ENCODE peak calls at places on chromosome 3, in four cellular contexts. One of them, this sample, is unnamed.

GRCh38 chr3:155908086-155908485 is 37.6 kb downstream of the GMPS start:
- DNase-seq in CD8-positive, alpha-beta T cell: no peak
- DNase-seq in GM12878: no peak
- DNase-seq in cardiac fibroblast: no peak
- DNase-seq in this sample: no peak

GRCh38 chr3:173653781-173654180 is 256.2 kb downstream of the NLGN1 start:
- DNase-seq in CD8-positive, alpha-beta T cell: no peak
- DNase-seq in GM12878: no peak
- DNase-seq in cardiac fibroblast: peak; percentile 35
- DNase-seq in this sample: no peak

GRCh38 chr3:157160652-157161480 is 919 bp upstream of the CCNL1 start:
- DNase-seq in cardiac fibroblast: peak; percentile 98
- DNase-seq in GM12878: no peak
- DNase-seq in CD8-positive, alpha-beta T cell: no peak
- DNase-seq in this sample: no peak

GRCh38 chr3:3089017-3089416 is 21.2 kb downstream of the IL5RA start:
- DNase-seq in GM12878: peak; percentile 71
- DNase-seq in CD8-positive, alpha-beta T cell: no peak
- DNase-seq in cardiac fibroblast: no peak
- DNase-seq in this sample: peak; percentile 66

GRCh38 chr3:21654662-21655061 is 96.3 kb downstream of the ZNF385D start:
- DNase-seq in GM12878: no peak
- DNase-seq in cardiac fibroblast: peak; percentile 82
- DNase-seq in CD8-positive, alpha-beta T cell: no peak
- DNase-seq in this sample: no peak

GRCh38 chr3:16462679-16463078 is 50.8 kb downstream of the RFTN1 start:
- DNase-seq in CD8-positive, alpha-beta T cell: no peak
- DNase-seq in cardiac fibroblast: no peak
- DNase-seq in GM12878: no peak
- DNase-seq in this sample: no peak

GRCh38 chr3:184814214-184814613 is 2.2 kb downstream of the VPS8 start:
- DNase-seq in cardiac fibroblast: peak; percentile 19
- DNase-seq in CD8-positive, alpha-beta T cell: no peak
- DNase-seq in GM12878: peak; percentile 8
- DNase-seq in this sample: no peak

GRCh38 chr3:53824795-53825194 is 21.4 kb downstream of the CHDH start:
- DNase-seq in cardiac fibroblast: no peak
- DNase-seq in GM12878: no peak
- DNase-seq in CD8-positive, alpha-beta T cell: no peak
- DNase-seq in this sample: no peak

GRCh38 chr3:107222927-107223326 is 154.3 kb upstream of the CCDC54 start:
- DNase-seq in GM12878: no peak
- DNase-seq in cardiac fibroblast: peak; percentile 92
- DNase-seq in CD8-positive, alpha-beta T cell: no peak
- DNase-seq in this sample: no peak

GRCh38 chr3:148034353-148034752 is 625.2 kb downstream of the ZIC1 start:
- DNase-seq in CD8-positive, alpha-beta T cell: no peak
- DNase-seq in GM12878: no peak
- DNase-seq in cardiac fibroblast: no peak
- DNase-seq in this sample: no peak

GRCh38 chr3:184382326-184383032 is 2.6 kb downstream of the CHRD start:
- DNase-seq in CD8-positive, alpha-beta T cell: no peak
- DNase-seq in GM12878: no peak
- DNase-seq in cardiac fibroblast: no peak
- DNase-seq in this sample: no peak

GRCh38 chr3:20822251-20822650 is 636.2 kb upstream of the SGO1 start:
- DNase-seq in cardiac fibroblast: no peak
- DNase-seq in CD8-positive, alpha-beta T cell: no peak
- DNase-seq in GM12878: no peak
- DNase-seq in this sample: no peak

GRCh38 chr3:186757214-186757613 is 26.2 kb upstream of the EIF4A2 start:
- DNase-seq in CD8-positive, alpha-beta T cell: no peak
- DNase-seq in GM12878: no peak
- DNase-seq in cardiac fibroblast: no peak
- DNase-seq in this sample: no peak

GRCh38 chr3:178709047-178709446 is 172.8 kb downstream of the KCNMB2 start:
- DNase-seq in cardiac fibroblast: no peak
- DNase-seq in GM12878: no peak
- DNase-seq in CD8-positive, alpha-beta T cell: no peak
- DNase-seq in this sample: no peak

GRCh38 chr3:189157232-189158007 is 14.4 kb upstream of the TPRG1 start:
- DNase-seq in cardiac fibroblast: no peak
- DNase-seq in GM12878: no peak
- DNase-seq in CD8-positive, alpha-beta T cell: no peak
- DNase-seq in this sample: no peak

GRCh38 chr3:122890077-122890484 is 95.2 kb downstream of the SLC49A4 start:
- DNase-seq in GM12878: peak; percentile 19
- DNase-seq in cardiac fibroblast: peak; percentile 70
- DNase-seq in CD8-positive, alpha-beta T cell: no peak
- DNase-seq in this sample: peak; percentile 32

GRCh38 chr3:27573780-27574437 is 89.7 kb upstream of the SLC4A7 start:
- DNase-seq in GM12878: no peak
- DNase-seq in CD8-positive, alpha-beta T cell: no peak
- DNase-seq in cardiac fibroblast: peak; percentile 14
- DNase-seq in this sample: no peak

GRCh38 chr3:50632450-50632849 is 15.5 kb downstream of the MAPKAPK3 start:
- DNase-seq in cardiac fibroblast: no peak
- DNase-seq in CD8-positive, alpha-beta T cell: no peak
- DNase-seq in GM12878: no peak
- DNase-seq in this sample: no peak

GRCh38 chr3:31422237-31422636 is 110.5 kb upstream of the STT3B start:
- DNase-seq in GM12878: no peak
- DNase-seq in CD8-positive, alpha-beta T cell: no peak
- DNase-seq in cardiac fibroblast: no peak
- DNase-seq in this sample: no peak

GRCh38 chr3:114442251-114442650 is 148.4 kb downstream of the TIGIT start:
- DNase-seq in cardiac fibroblast: peak; percentile 54
- DNase-seq in GM12878: no peak
- DNase-seq in CD8-positive, alpha-beta T cell: no peak
- DNase-seq in this sample: no peak

GRCh38 chr3:171351676-171352075 is 108.5 kb downstream of the TNIK start:
- DNase-seq in cardiac fibroblast: peak; percentile 95
- DNase-seq in GM12878: no peak
- DNase-seq in CD8-positive, alpha-beta T cell: no peak
- DNase-seq in this sample: no peak

GRCh38 chr3:125916376-125916978 is 52.5 kb upstream of the ROPN1B start:
- DNase-seq in CD8-positive, alpha-beta T cell: peak; percentile 89
- DNase-seq in cardiac fibroblast: peak; percentile 96
- DNase-seq in GM12878: peak; percentile 65
- DNase-seq in this sample: peak; percentile 93

GRCh38 chr3:156388469-156389150 is 166.3 kb downstream of the SSR3 start:
- DNase-seq in CD8-positive, alpha-beta T cell: no peak
- DNase-seq in GM12878: no peak
- DNase-seq in cardiac fibroblast: peak; percentile 89
- DNase-seq in this sample: peak; percentile 6

GRCh38 chr3:12926660-12927059 is 85.3 kb upstream of the RPL32 start:
- DNase-seq in cardiac fibroblast: no peak
- DNase-seq in CD8-positive, alpha-beta T cell: no peak
- DNase-seq in GM12878: no peak
- DNase-seq in this sample: no peak

GRCh38 chr3:187641319-187641976 is 28.7 kb downstream of the SST start:
- DNase-seq in CD8-positive, alpha-beta T cell: no peak
- DNase-seq in GM12878: no peak
- DNase-seq in cardiac fibroblast: no peak
- DNase-seq in this sample: no peak

GRCh38 chr3:171108066-171108465 is 81.5 kb upstream of the SLC2A2 start:
- DNase-seq in cardiac fibroblast: peak; percentile 39
- DNase-seq in CD8-positive, alpha-beta T cell: no peak
- DNase-seq in GM12878: no peak
- DNase-seq in this sample: no peak

GRCh38 chr3:53255775-53256703 is at the start of gene TKT:
- DNase-seq in cardiac fibroblast: peak; percentile 85
- DNase-seq in GM12878: peak; percentile 26
- DNase-seq in CD8-positive, alpha-beta T cell: peak; percentile 72
- DNase-seq in this sample: peak; percentile 87

GRCh38 chr3:45473841-45474240 is 85.5 kb downstream of the LARS2 start:
- DNase-seq in CD8-positive, alpha-beta T cell: no peak
- DNase-seq in cardiac fibroblast: peak; percentile 96
- DNase-seq in GM12878: no peak
- DNase-seq in this sample: no peak

GRCh38 chr3:141122455-141123030 is 71.4 kb downstream of the SPSB4 start:
- DNase-seq in GM12878: no peak
- DNase-seq in CD8-positive, alpha-beta T cell: no peak
- DNase-seq in cardiac fibroblast: no peak
- DNase-seq in this sample: no peak

GRCh38 chr3:35908366-35909232 is 269.3 kb downstream of the ARPP21 start:
- DNase-seq in GM12878: peak; percentile 9
- DNase-seq in CD8-positive, alpha-beta T cell: peak; percentile 15
- DNase-seq in cardiac fibroblast: peak; percentile 88
- DNase-seq in this sample: no peak

GRCh38 chr3:39541917-39542329 is 74.4 kb downstream of the MOBP start:
- DNase-seq in GM12878: no peak
- DNase-seq in cardiac fibroblast: peak; percentile 58
- DNase-seq in CD8-positive, alpha-beta T cell: no peak
- DNase-seq in this sample: no peak

GRCh38 chr3:179404307-179404706 is 47.0 kb downstream of the GNB4 start:
- DNase-seq in CD8-positive, alpha-beta T cell: no peak
- DNase-seq in cardiac fibroblast: no peak
- DNase-seq in GM12878: no peak
- DNase-seq in this sample: no peak

GRCh38 chr3:66439666-66440344 is 61.0 kb downstream of the LRIG1 start:
- DNase-seq in GM12878: no peak
- DNase-seq in CD8-positive, alpha-beta T cell: no peak
- DNase-seq in cardiac fibroblast: no peak
- DNase-seq in this sample: peak; percentile 15

GRCh38 chr3:98731720-98732238 is 31.4 kb upstream of the ST3GAL6 start:
- DNase-seq in GM12878: no peak
- DNase-seq in CD8-positive, alpha-beta T cell: no peak
- DNase-seq in cardiac fibroblast: no peak
- DNase-seq in this sample: no peak

GRCh38 chr3:73399106-73399505 is 225.6 kb downstream of the PDZRN3 start:
- DNase-seq in CD8-positive, alpha-beta T cell: no peak
- DNase-seq in cardiac fibroblast: peak; percentile 17
- DNase-seq in GM12878: no peak
- DNase-seq in this sample: no peak

GRCh38 chr3:179833294-179833693 is 180.5 kb downstream of the USP13 start:
- DNase-seq in CD8-positive, alpha-beta T cell: no peak
- DNase-seq in cardiac fibroblast: no peak
- DNase-seq in GM12878: no peak
- DNase-seq in this sample: no peak

DNA sequence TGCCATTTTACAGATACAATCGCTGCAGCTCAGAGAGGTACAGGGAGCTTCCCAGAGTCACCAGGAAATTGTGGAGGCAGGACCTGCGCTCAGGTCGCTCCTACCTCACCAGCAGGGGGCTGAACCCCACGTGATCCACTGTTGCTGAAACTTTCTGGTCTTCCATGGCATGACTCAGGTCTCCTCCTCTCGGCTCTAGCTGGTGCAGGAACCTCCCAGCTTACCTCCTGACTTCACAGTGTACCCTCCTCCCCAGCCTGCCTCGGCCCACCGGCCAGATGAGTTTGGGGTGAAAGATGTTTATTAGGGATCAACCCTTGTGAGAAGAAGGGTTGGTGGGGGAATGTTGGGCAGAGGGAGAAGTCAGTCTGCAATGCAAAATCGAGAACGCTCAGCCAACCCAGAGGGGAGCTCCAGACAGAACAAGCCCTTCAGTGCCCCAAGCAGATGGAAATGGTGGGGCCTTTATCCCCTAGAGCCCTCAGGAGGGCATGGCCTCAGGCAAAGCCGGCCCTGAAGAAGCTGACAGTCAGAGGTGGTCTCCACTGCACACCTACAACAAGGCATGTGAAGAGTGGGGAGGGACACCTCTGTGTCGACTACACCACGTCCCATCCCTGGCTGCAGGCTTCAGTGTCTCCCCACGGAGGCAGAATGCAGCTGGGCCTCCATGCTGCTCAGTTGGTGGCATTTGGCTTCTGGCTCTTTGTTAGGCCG is 118.6 kb upstream of the PRR20G start:
- DNase-seq in CD8-positive, alpha-beta T cell: no peak
- DNase-seq in GM12878: no peak
- DNase-seq in cardiac fibroblast: peak; percentile 18
- DNase-seq in this sample: no peak
- TF ChIP-seq CTCF in CD8-positive, alpha-beta T cell: no peak
- TF ChIP-seq CTCF in GM12878: peak; percentile 29
- TF ChIP-seq CTCF in cardiac fibroblast: peak; percentile 18
- TF ChIP-seq CTCF in this sample: peak; percentile 52

GRCh38 chr3:48067271-48067670 is 51.1 kb upstream of the MAP4 start:
- DNase-seq in cardiac fibroblast: no peak
- DNase-seq in CD8-positive, alpha-beta T cell: no peak
- DNase-seq in GM12878: no peak
- DNase-seq in this sample: no peak

GRCh38 chr3:48065035-48065434 is 48.8 kb upstream of the MAP4 start:
- DNase-seq in GM12878: no peak
- DNase-seq in CD8-positive, alpha-beta T cell: no peak
- DNase-seq in cardiac fibroblast: no peak
- DNase-seq in this sample: no peak

GRCh38 chr3:48070030-48070429 is 53.8 kb upstream of the MAP4 start:
- DNase-seq in CD8-positive, alpha-beta T cell: no peak
- DNase-seq in GM12878: no peak
- DNase-seq in cardiac fibroblast: no peak
- DNase-seq in this sample: no peak

GRCh38 chr3:48069339-48069738 is 53.1 kb upstream of the MAP4 start:
- DNase-seq in cardiac fibroblast: no peak
- DNase-seq in CD8-positive, alpha-beta T cell: no peak
- DNase-seq in GM12878: no peak
- DNase-seq in this sample: no peak

DNA sequence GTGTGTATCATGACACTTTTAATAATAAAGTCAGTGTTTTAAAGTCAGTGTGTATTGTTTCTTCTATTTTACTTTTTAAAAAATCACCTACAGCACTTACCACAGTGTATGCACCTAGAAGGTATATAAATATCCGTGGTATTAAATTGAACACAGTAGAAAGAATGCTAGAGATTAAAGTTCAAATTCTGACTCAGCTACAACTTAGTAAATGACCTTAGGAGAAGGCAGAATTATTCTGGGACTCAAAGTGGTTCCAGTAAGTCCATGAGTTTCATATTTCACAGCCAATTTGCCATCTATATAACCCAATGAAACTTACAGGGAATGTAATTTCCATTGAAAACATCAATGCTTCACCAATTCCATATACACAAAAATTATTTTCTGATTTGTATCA is 52.7 kb upstream of the MAP4 start:
- DNase-seq in CD8-positive, alpha-beta T cell: no peak
- DNase-seq in cardiac fibroblast: no peak
- DNase-seq in GM12878: no peak
- DNase-seq in this sample: no peak
- H3K4me3 ChIP-seq in CD8-positive, alpha-beta T cell: no peak overlapping the region
- H3K4me3 ChIP-seq in cardiac fibroblast: no peak overlapping the region
- H3K4me3 ChIP-seq in GM12878: no peak overlapping the region
- H3K4me3 ChIP-seq in this sample: no peak overlapping the region

GRCh38 chr3:76683256-76683655 is 356.6 kb upstream of the ROBO2 start:
- DNase-seq in GM12878: no peak
- DNase-seq in cardiac fibroblast: no peak
- DNase-seq in CD8-positive, alpha-beta T cell: no peak
- DNase-seq in this sample: no peak

GRCh38 chr3:76684946-76685345 is 355.0 kb upstream of the ROBO2 start:
- DNase-seq in GM12878: no peak
- DNase-seq in CD8-positive, alpha-beta T cell: no peak
- DNase-seq in cardiac fibroblast: no peak
- DNase-seq in this sample: no peak

GRCh38 chr3:76679510-76679909 is 360.4 kb upstream of the ROBO2 start:
- DNase-seq in cardiac fibroblast: no peak
- DNase-seq in CD8-positive, alpha-beta T cell: no peak
- DNase-seq in GM12878: no peak
- DNase-seq in this sample: no peak
- TF ChIP-seq CTCF in cardiac fibroblast: no peak
- TF ChIP-seq CTCF in CD8-positive, alpha-beta T cell: no peak
- TF ChIP-seq CTCF in GM12878: no peak
- TF ChIP-seq CTCF in this sample: no peak

GRCh38 chr3:182349051-182349450 is 444.3 kb upstream of the ATP11B start:
- DNase-seq in cardiac fibroblast: no peak
- DNase-seq in CD8-positive, alpha-beta T cell: no peak
- DNase-seq in GM12878: no peak
- DNase-seq in this sample: no peak
- H3K4me3 ChIP-seq in cardiac fibroblast: no peak overlapping the region
- H3K4me3 ChIP-seq in CD8-positive, alpha-beta T cell: no peak overlapping the region
- H3K4me3 ChIP-seq in GM12878: no peak overlapping the region
- H3K4me3 ChIP-seq in this sample: no peak overlapping the region

This sample was measured in GM06990.